ENCODE peak calls at places on chromosomes 16 and 17, in ten cellular contexts. P is PC-3, R is HFFc6, T is Calu3, E is AG10803, Y is cardiac fibroblast, N is left ventricle myocardium inferior, V is glutamatergic neuron, J is GM23338, L is GM13977. S is an unnamed sample.

GRCh38 chr17:679491-679890 is 35.1 kb downstream of the VPS53 start:
- DNase-seq in P (no peak), R (no peak), T (no peak), E (no peak), Y (no peak), N (no peak), V (no peak), J (no peak), L (no peak), S (no peak)

GRCh38 chr16:58366247-58367031 is 25.8 kb upstream of the GINS3 start:
- DNase-seq in P (peak; percentile 95), R (peak; percentile 40), T (no peak), E (peak; percentile 1), Y (peak; percentile 28), N (no peak), V (no peak), J (no peak), L (no peak), S (peak; percentile 54)

GRCh38 chr17:67456889-67457288 is 79.8 kb downstream of the PITPNC1 start:
- DNase-seq in P (no peak), R (no peak), T (no peak), E (no peak), Y (no peak), N (no peak), V (no peak), J (no peak), L (no peak), S (no peak)

GRCh38 chr16:20884240-20884556 is 16.0 kb downstream of the DCUN1D3 start:
- DNase-seq in P (peak; percentile 51), R (peak; percentile 69), T (no peak), E (peak; percentile 68), Y (peak; percentile 74), N (no peak), V (no peak), J (no peak), L (no peak), S (peak; percentile 87)

GRCh38 chr16:72939247-72939646 is 108.7 kb downstream of the ZFHX3 start:
- DNase-seq in P (peak; percentile 56), R (peak; percentile 25), T (no peak), E (peak; percentile 76), Y (peak; percentile 78), N (peak; percentile 41), V (no peak), J (no peak), L (no peak), S (peak; percentile 62)

GRCh38 chr16:58152246-58152868 is 23.2 kb upstream of the CFAP20 start:
- DNase-seq in P (no peak), R (no peak), T (no peak), E (peak; percentile 26), Y (no peak), N (no peak), V (no peak), J (no peak), L (no peak), S (no peak)

GRCh38 chr17:46060461-46060860 is 61.4 kb downstream of the STH start:
- DNase-seq in P (no peak), R (no peak), T (no peak), E (no peak), Y (no peak), N (no peak), V (no peak), J (no peak), L (no peak), S (no peak)

GRCh38 chr16:31530405-31530804 is 2.7 kb downstream of the AHSP start:
- DNase-seq in P (no peak), R (no peak), T (no peak), E (no peak), Y (no peak), N (no peak), V (no peak), J (no peak), L (no peak), S (no peak)

GRCh38 chr17:49388692-49389513 is 25.8 kb downstream of the PHB1 start:
- DNase-seq in P (peak; percentile 23), R (no peak), T (no peak), E (no peak), Y (no peak), N (no peak), V (no peak), J (no peak), L (no peak), S (no peak)
- TF ChIP-seq CTCF in P (no peak), R (no peak), T (no peak), E (no peak), Y (no peak), N (no peak), V (no peak), J (no peak), L (no peak), S (no peak)

DNA sequence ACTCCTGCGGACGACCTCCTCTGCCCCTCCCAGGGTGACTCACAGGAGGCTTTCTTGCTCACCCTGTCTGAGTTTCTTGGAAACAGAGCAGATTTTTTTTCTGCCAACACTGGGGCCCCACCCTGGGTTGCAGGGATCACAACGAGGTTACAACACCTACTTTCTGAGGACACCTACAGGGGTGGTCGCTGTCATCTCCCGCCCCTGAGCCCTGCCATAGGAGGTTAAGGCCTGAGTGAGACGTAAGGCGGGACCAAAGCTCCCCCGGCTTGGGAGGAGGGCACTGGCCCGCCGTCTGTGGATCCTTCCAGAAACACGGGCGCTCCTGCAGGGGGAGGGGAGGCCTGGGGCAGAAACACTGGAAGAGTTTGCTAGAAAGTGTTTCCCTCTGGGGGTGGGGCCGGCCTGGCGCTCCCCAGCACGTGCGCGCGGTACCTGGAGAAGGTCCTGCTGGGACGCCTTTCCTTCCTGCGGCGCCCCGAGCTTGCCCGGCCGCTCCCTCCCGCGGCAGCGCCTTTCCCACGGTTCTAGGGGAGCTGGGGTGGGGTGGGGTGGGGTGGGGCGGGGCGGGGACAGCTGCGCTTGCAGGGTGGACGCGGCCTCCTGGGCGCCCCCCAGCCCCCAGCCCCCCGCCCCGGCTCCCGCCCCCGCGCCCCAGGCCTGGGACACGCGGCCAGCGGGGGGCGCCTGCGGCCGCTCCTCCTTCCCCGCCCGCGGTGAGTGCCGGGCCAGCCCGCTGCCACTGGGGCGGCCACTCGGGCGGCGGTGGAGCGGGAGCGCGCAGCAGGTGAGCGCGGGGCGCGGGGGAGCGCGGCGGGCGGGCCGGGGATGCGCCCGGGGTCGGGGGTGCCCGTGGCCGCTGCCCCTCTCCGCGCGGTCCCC is 20.7 kb upstream of the ADCY7 start:
- DNase-seq in P (peak; percentile 81), R (peak; percentile 48), T (peak; percentile 82), E (peak; percentile 82), Y (peak; percentile 53), N (no peak), V (peak; percentile 61), J (peak; percentile 48), L (peak; percentile 96), S (peak; percentile 77)
- TF ChIP-seq CTCF in P (no peak), R (peak; percentile 62), T (peak; percentile 45), E (no peak), Y (no peak), N (peak; percentile 55), V (peak; percentile 9), J (no peak), L (peak; percentile 60), S (no peak)

GRCh38 chr16:84742561-84743200 is 42.9 kb downstream of the USP10 start:
- DNase-seq in P (no peak), R (no peak), T (no peak), E (no peak), Y (no peak), N (no peak), V (peak; percentile 52), J (no peak), L (no peak), S (no peak)

GRCh38 chr16:84746231-84746630 is 46.4 kb downstream of the USP10 start:
- DNase-seq in P (no peak), R (no peak), T (no peak), E (no peak), Y (no peak), N (no peak), V (no peak), J (no peak), L (no peak), S (no peak)

GRCh38 chr16:84749072-84749471 is 49.3 kb downstream of the USP10 start:
- DNase-seq in P (no peak), R (no peak), T (no peak), E (no peak), Y (no peak), N (no peak), V (no peak), J (no peak), L (no peak), S (no peak)

GRCh38 chr16:84749815-84750214 is 50.0 kb downstream of the USP10 start:
- DNase-seq in P (no peak), R (no peak), T (no peak), E (no peak), Y (no peak), N (no peak), V (no peak), J (no peak), L (no peak), S (no peak)

DNA sequence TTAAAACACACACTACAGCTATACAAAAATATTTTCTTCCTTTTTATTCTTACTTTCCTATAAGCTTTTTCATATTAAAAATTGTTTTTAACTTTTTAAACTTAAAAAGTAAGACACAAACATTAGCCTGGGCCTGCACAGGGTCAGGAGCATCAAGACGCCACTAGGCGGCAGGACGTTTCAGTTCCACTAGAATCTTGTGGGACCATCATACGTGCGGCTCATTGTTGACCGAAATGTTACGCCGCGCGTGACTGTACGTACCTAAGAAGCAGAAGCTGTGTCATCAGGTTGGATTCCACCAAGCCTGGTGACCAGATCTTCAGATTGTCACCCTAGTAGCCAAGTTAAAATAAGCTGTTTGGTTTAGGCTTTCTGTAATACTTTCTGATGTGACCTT is 47.1 kb downstream of the USP10 start:
- DNase-seq in P (no peak), R (no peak), T (no peak), E (no peak), Y (no peak), N (no peak), V (no peak), J (peak; percentile 68), L (no peak), S (no peak)
- TF ChIP-seq CTCF in P (peak; percentile 53), R (peak; percentile 67), T (peak; percentile 19), E (peak; percentile 19), Y (peak; percentile 42), N (no peak), V (peak; percentile 55), J (peak; percentile 74), L (peak; percentile 10), S (peak; percentile 16)

GRCh38 chr17:76053230-76054111 is 18.8 kb downstream of the SRP68 start:
- DNase-seq in P (peak; percentile 75), R (no peak), T (peak; percentile 48), E (no peak), Y (peak; percentile 73), N (no peak), V (no peak), J (no peak), L (no peak), S (peak; percentile 71)

GRCh38 chr17:76054112-76054476 is 18.2 kb downstream of the SRP68 start:
- DNase-seq in P (peak; percentile 83), R (peak; percentile 22), T (peak; percentile 59), E (no peak), Y (no peak), N (no peak), V (no peak), J (no peak), L (no peak), S (no peak)

GRCh38 chr17:76051571-76051970 is 20.7 kb downstream of the SRP68 start:
- DNase-seq in P (no peak), R (no peak), T (no peak), E (no peak), Y (no peak), N (no peak), V (no peak), J (no peak), L (no peak), S (no peak)

GRCh38 chr17:76051071-76051467 is 21.2 kb downstream of the SRP68 start:
- DNase-seq in P (peak; percentile 88), R (no peak), T (peak; percentile 62), E (no peak), Y (no peak), N (no peak), V (no peak), J (no peak), L (no peak), S (no peak)

GRCh38 chr17:76056882-76057281 is 15.4 kb downstream of the SRP68 start:
- DNase-seq in P (no peak), R (no peak), T (no peak), E (no peak), Y (no peak), N (no peak), V (no peak), J (no peak), L (no peak), S (no peak)
- TF ChIP-seq CTCF in P (peak; percentile 46), R (no peak), T (no peak), E (no peak), Y (no peak), N (no peak), V (no peak), J (no peak), L (no peak), S (no peak)